ENCODE peak calls at places on chromosomes 7 and 10, in eight cellular contexts. A, V, O, C, R, K, J and I are unnamed samples.

GRCh38 chr10:95920798-95921426 is 13.1 kb downstream of the CC2D2B start:
- DNase-seq in A (no peak), V (no peak), O (no peak), C (no peak), R (no peak), K (no peak), J (no peak), I (no peak)

GRCh38 chr10:61912981-61913380 is 11.5 kb downstream of the ARID5B start:
- DNase-seq in A (no peak), V (no peak), O (no peak), C (no peak), R (no peak), K (no peak), J (no peak), I (no peak)

GRCh38 chr10:95312264-95312663 is 21.5 kb upstream of the PDLIM1 start:
- DNase-seq in A (no peak), V (no peak), O (no peak), C (no peak), R (no peak), K (no peak), J (no peak), I (no peak)

GRCh38 chr10:5575482-5576153 is 50.9 kb downstream of the CALML3 start:
- DNase-seq in A (no peak), V (peak; percentile 61), O (no peak), C (no peak), R (no peak), K (no peak), J (no peak), I (peak; percentile 49)

GRCh38 chr10:59073456-59074053 is 102.9 kb upstream of the PHYHIPL start:
- DNase-seq in A (no peak), V (no peak), O (no peak), C (no peak), R (no peak), K (no peak), J (no peak), I (no peak)

GRCh38 chr7:37180828-37181549 is 267.7 kb downstream of the ELMO1 start:
- DNase-seq in A (no peak), V (no peak), O (no peak), C (no peak), R (no peak), K (no peak), J (no peak), I (no peak)

GRCh38 chr10:69321037-69321715 is 42.9 kb downstream of the HK1 start:
- DNase-seq in A (no peak), V (no peak), O (no peak), C (no peak), R (no peak), K (no peak), J (no peak), I (no peak)

GRCh38 chr7:164882-165660 is 27.3 kb upstream of the FAM20C start:
- DNase-seq in A (no peak), V (no peak), O (no peak), C (no peak), R (no peak), K (no peak), J (no peak), I (no peak)

GRCh38 chr10:85596389-85596788 is 770.2 kb downstream of the GRID1 start:
- DNase-seq in A (no peak), V (no peak), O (no peak), C (no peak), R (no peak), K (no peak), J (no peak), I (no peak)

GRCh38 chr10:132186488-132187413 is at the start of gene DPYSL4:
- DNase-seq in A (no peak), V (no peak), O (no peak), C (peak; percentile 44), R (no peak), K (no peak), J (no peak), I (no peak)
- H3K4me3 ChIP-seq in A (peak within 1 kb of the TSS; percentile 16), V (peak within 1 kb of the TSS; percentile 48), O (peak within 1 kb of the TSS; percentile 64), C (peak within 1 kb of the TSS; percentile 54), R (no peak within 1 kb of the TSS), K (peak within 1 kb of the TSS; percentile 81), J (peak within 1 kb of the TSS; percentile 27), I (peak within 1 kb of the TSS; percentile 54)

GRCh38 chr10:88949912-88950664 is 2.5 kb downstream of the ACTA2 start:
- DNase-seq in A (no peak), V (no peak), O (no peak), C (no peak), R (peak; percentile 44), K (no peak), J (no peak), I (no peak)

GRCh38 chr10:88949051-88949450 is 3.5 kb downstream of the ACTA2 start:
- DNase-seq in A (no peak), V (no peak), O (no peak), C (no peak), R (no peak), K (no peak), J (no peak), I (no peak)

GRCh38 chr10:88944813-88945212 is 7.8 kb downstream of the ACTA2 start:
- DNase-seq in A (no peak), V (no peak), O (no peak), C (no peak), R (no peak), K (no peak), J (no peak), I (no peak)

GRCh38 chr10:88946200-88946599 is 6.4 kb downstream of the ACTA2 start:
- DNase-seq in A (no peak), V (no peak), O (no peak), C (no peak), R (no peak), K (no peak), J (no peak), I (no peak)

GRCh38 chr10:88946965-88947590 is 5.5 kb downstream of the ACTA2 start:
- DNase-seq in A (no peak), V (no peak), O (no peak), C (no peak), R (no peak), K (no peak), J (no peak), I (no peak)
- H3K4me3 ChIP-seq in A (no peak overlapping the region), V (peak overlapping the region; percentile 72), O (peak overlapping the region; percentile 95), C (no peak overlapping the region), R (no peak overlapping the region), K (no peak overlapping the region), J (no peak overlapping the region), I (no peak overlapping the region)

DNA sequence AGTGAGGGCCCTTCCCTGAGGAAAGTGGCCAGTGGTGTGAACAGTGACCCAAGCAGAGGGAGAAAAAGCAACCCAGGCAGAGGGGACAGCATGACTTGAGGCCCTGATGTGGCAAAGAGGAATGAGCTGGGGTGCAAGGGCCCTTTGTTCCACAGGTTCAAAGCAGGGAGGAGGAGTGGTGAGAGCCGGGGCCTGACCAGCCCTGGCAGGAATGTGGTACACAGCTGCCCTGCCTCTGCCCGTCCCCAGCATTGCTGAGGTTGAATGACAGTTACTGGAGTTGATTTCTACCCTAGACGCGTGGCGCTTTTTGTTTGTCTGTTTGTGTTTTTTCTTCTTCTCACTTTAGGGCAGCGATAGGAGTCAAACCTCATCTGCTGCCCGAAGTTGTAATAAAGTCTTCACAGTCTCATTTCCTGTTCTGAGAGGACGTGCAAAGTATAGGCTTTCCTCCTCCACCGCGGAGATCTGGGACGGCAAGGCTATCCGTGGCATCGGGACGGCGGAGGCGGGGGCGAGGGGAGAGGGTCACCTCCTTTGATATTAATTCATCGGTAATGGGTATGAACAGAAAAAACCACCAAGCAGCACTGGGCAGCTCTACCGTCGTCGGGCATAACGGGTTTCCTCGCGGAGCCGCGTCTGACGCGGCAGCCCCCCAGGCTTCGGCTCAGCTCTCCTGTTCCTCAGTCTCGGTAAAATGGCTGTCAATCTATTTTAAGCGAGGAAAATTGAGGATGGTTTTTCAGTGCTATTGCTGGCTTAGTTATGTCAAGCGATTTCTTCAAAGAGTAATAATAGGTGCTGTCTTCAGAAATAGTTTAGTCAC is 160.8 kb downstream of the LRMDA start:
- DNase-seq in A (no peak), V (no peak), O (no peak), C (no peak), R (no peak), K (no peak), J (no peak), I (no peak)
- H3K4me3 ChIP-seq in A (no peak overlapping the region), V (peak overlapping the region; percentile 1), O (peak overlapping the region; percentile 54), C (no peak overlapping the region), R (no peak overlapping the region), K (no peak overlapping the region), J (no peak overlapping the region), I (no peak overlapping the region)

DNA sequence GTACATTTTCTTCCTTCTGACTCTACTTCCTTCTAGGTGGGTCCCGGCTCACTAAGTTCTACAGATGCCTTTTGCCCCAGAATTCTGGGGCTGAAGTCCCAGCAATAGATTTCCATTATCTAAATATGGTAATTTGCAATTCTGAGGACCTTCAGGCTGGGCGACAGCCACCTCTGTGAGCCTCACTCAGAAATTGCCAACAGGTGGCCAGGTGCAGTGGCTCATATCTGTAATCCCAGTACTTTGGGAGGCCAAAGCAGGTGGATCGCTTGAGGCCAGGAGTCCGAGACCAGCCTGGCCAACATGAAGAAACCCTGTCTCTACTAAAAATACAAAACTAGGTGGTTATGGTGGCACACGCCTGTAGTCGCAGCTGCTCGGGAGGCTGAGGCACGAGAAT is 23.7 kb downstream of the CREM start:
- DNase-seq in A (no peak), V (no peak), O (no peak), C (no peak), R (no peak), K (no peak), J (no peak), I (no peak)
- H3K4me3 ChIP-seq in A (no peak overlapping the region), V (no peak overlapping the region), O (no peak overlapping the region), C (no peak overlapping the region), R (no peak overlapping the region), K (no peak overlapping the region), J (no peak overlapping the region), I (no peak overlapping the region)